ENCODE peak calls at places on chromosomes 3 and 15, in ten cellular contexts. D is kidney epithelial cell; H is right atrium auricular region; K is SJSA1; A is foreskin fibroblast; T is CD8-positive, alpha-beta memory T cell; N is cardiac fibroblast; Z is PC-9; X is neuronal stem cell; F is aorta. E is an unnamed sample.

GRCh38 chr3:98778852-98779379 is 15.8 kb downstream of the ST3GAL6 start:
- DNase-seq in D (no peak), H (no peak), K (no peak), A (peak; percentile 70), T (no peak), N (peak; percentile 98), Z (no peak), X (no peak), F (no peak), E (no peak)

GRCh38 chr15:67746022-67746421 is 79.3 kb upstream of the SKOR1 start:
- DNase-seq in D (no peak), H (no peak), K (no peak), A (peak; percentile 38), T (no peak), N (peak; percentile 87), Z (no peak), X (no peak), F (no peak), E (no peak)

GRCh38 chr3:119636194-119636593 is 24.2 kb downstream of the POPDC2 start:
- DNase-seq in D (no peak), H (no peak), K (no peak), A (no peak), T (no peak), N (peak; percentile 53), Z (no peak), X (no peak), F (no peak), E (no peak)

GRCh38 chr3:11170052-11170770 is 15.9 kb downstream of the HRH1 start:
- DNase-seq in D (no peak), H (no peak), K (no peak), A (no peak), T (no peak), N (no peak), Z (no peak), X (no peak), F (no peak), E (no peak)

GRCh38 chr3:104360038-104360437 is 1006.7 kb upstream of the ALCAM start:
- DNase-seq in D (no peak), H (no peak), K (no peak), A (no peak), T (no peak), N (no peak), Z (no peak), X (no peak), F (no peak), E (no peak)

GRCh38 chr3:150414273-150414672 is 6.2 kb downstream of the TSC22D2 start:
- DNase-seq in D (no peak), H (no peak), K (no peak), A (peak; percentile 36), T (no peak), N (peak; percentile 59), Z (peak; percentile 18), X (no peak), F (no peak), E (peak; percentile 77)

GRCh38 chr3:30666564-30667249 is 60.3 kb downstream of the TGFBR2 start:
- DNase-seq in D (no peak), H (no peak), K (no peak), A (no peak), T (no peak), N (no peak), Z (no peak), X (no peak), F (no peak), E (no peak)

GRCh38 chr3:40718681-40719080 is 193.9 kb downstream of the ZNF621 start:
- DNase-seq in D (no peak), H (no peak), K (no peak), A (no peak), T (no peak), N (no peak), Z (no peak), X (no peak), F (no peak), E (no peak)

GRCh38 chr3:122921791-122922651 is 105.5 kb downstream of the SEMA5B start:
- DNase-seq in D (no peak), H (no peak), K (no peak), A (no peak), T (no peak), N (no peak), Z (no peak), X (peak; percentile 15), F (no peak), E (no peak)

GRCh38 chr3:186107148-186108105 is 1.5 kb downstream of the ETV5 start:
- DNase-seq in D (no peak), H (peak; percentile 71), K (peak; percentile 66), A (peak; percentile 57), T (peak; percentile 60), N (peak; percentile 60), Z (peak; percentile 79), X (peak; percentile 86), F (peak; percentile 88), E (peak; percentile 86)

GRCh38 chr3:3086239-3086638 is 23.9 kb downstream of the IL5RA start:
- DNase-seq in D (no peak), H (no peak), K (no peak), A (no peak), T (no peak), N (no peak), Z (no peak), X (no peak), F (no peak), E (no peak)

GRCh38 chr3:197372076-197372661 is 73.8 kb upstream of the DLG1 start:
- DNase-seq in D (peak; percentile 93), H (peak; percentile 58), K (peak; percentile 76), A (peak; percentile 70), T (no peak), N (peak; percentile 93), Z (peak; percentile 92), X (no peak), F (no peak), E (peak; percentile 67)

GRCh38 chr15:98794754-98795153 is 146.4 kb downstream of the IGF1R start:
- DNase-seq in D (no peak), H (no peak), K (no peak), A (no peak), T (no peak), N (no peak), Z (no peak), X (no peak), F (no peak), E (no peak)

GRCh38 chr15:74307827-74308642 is 59.4 kb downstream of the CYP11A1 start:
- DNase-seq in D (no peak), H (peak; percentile 65), K (no peak), A (no peak), T (no peak), N (peak; percentile 76), Z (peak; percentile 68), X (no peak), F (no peak), E (peak; percentile 69)

GRCh38 chr15:75174102-75174501 is 27.6 kb upstream of the C15orf39 start:
- DNase-seq in D (no peak), H (no peak), K (no peak), A (no peak), T (no peak), N (no peak), Z (no peak), X (no peak), F (no peak), E (no peak)

GRCh38 chr3:29335921-29336320 is 55.0 kb downstream of the RBMS3 start:
- DNase-seq in D (no peak), H (no peak), K (no peak), A (no peak), T (no peak), N (peak; percentile 48), Z (no peak), X (no peak), F (no peak), E (peak; percentile 6)
- H3K4me3 ChIP-seq in D (no peak overlapping the region), H (peak overlapping the region; percentile 36), K (peak overlapping the region; percentile 1), A (peak overlapping the region; percentile 52), T (no peak overlapping the region), N (peak overlapping the region; percentile 37), Z (no peak overlapping the region), X (no peak overlapping the region), F (peak overlapping the region; percentile 39), E (peak overlapping the region; percentile 45)

GRCh38 chr3:184559336-184559735 is 2.2 kb upstream of the EPHB3 start:
- DNase-seq in D (no peak), H (no peak), K (no peak), A (no peak), T (no peak), N (no peak), Z (peak; percentile 60), X (no peak), F (peak; percentile 60), E (no peak)
- H3K4me3 ChIP-seq in D (no peak overlapping the region), H (no peak overlapping the region), K (no peak overlapping the region), A (no peak overlapping the region), T (no peak overlapping the region), N (no peak overlapping the region), Z (no peak overlapping the region), X (no peak overlapping the region), F (no peak overlapping the region), E (no peak overlapping the region)

GRCh38 chr3:184177331-184177731 is 2.7 kb downstream of the AP2M1 start:
- DNase-seq in D (no peak), H (no peak), K (no peak), A (no peak), T (no peak), N (peak; percentile 69), Z (no peak), X (peak; percentile 38), F (peak; percentile 76), E (no peak)
- H3K4me3 ChIP-seq in D (peak overlapping the region; percentile 97), H (peak overlapping the region; percentile 100), K (peak overlapping the region; percentile 88), A (peak overlapping the region; percentile 66), T (no peak overlapping the region), N (peak overlapping the region; percentile 99), Z (no peak overlapping the region), X (peak overlapping the region; percentile 99), F (no peak overlapping the region), E (no peak overlapping the region)

GRCh38 chr15:90400005-90400758 is 12.1 kb downstream of the IQGAP1 start:
- DNase-seq in D (no peak), H (no peak), K (no peak), A (no peak), T (no peak), N (no peak), Z (no peak), X (no peak), F (no peak), E (peak; percentile 18)

GRCh38 chr15:90402806-90403205 is 14.8 kb downstream of the IQGAP1 start:
- DNase-seq in D (no peak), H (no peak), K (no peak), A (no peak), T (no peak), N (peak; percentile 35), Z (no peak), X (no peak), F (no peak), E (peak; percentile 43)

GRCh38 chr15:90400759-90401314 is 12.8 kb downstream of the IQGAP1 start:
- DNase-seq in D (peak; percentile 97), H (peak; percentile 84), K (peak; percentile 84), A (peak; percentile 84), T (peak; percentile 85), N (peak; percentile 97), Z (peak; percentile 70), X (peak; percentile 26), F (peak; percentile 82), E (peak; percentile 89)

GRCh38 chr15:90401499-90401898 is 13.5 kb downstream of the IQGAP1 start:
- DNase-seq in D (no peak), H (no peak), K (no peak), A (no peak), T (no peak), N (no peak), Z (no peak), X (no peak), F (no peak), E (no peak)

DNA sequence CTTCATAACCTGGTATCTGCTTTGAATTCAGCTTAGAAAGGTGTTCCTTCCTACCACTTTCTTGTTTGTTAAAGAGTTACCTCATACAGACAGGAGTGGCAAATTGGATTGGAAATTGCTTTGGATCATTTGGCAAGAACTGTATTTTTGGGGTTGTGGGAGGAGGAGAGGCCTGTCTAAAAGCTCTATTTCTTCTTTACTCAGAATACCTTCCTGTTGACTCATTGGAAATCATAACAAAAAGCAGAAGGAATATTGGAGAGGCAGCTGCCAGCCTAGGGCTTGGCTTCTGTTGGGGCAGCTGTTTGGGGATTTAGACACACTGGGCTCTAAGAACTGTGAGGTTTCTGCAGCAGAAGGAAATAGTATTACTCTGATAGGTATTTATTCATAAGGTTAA is 14.2 kb downstream of the IQGAP1 start:
- DNase-seq in D (peak; percentile 63), H (peak; percentile 86), K (peak; percentile 61), A (peak; percentile 83), T (no peak), N (peak; percentile 86), Z (peak; percentile 57), X (no peak), F (peak; percentile 81), E (peak; percentile 96)
- H3K4me3 ChIP-seq in D (no peak overlapping the region), H (no peak overlapping the region), K (no peak overlapping the region), A (no peak overlapping the region), T (no peak overlapping the region), N (no peak overlapping the region), Z (peak overlapping the region; percentile 35), X (no peak overlapping the region), F (no peak overlapping the region), E (no peak overlapping the region)